ENCODE peak calls at places on chromosomes 16 and 17, in six cellular contexts. X, B, A, C, Y and K are unnamed samples.

GRCh38 chr17:45131616-45132301 is 556 bp downstream of the PLCD3 start:
- DNase-seq in X (no peak), B (no peak), A (peak), C (no peak), Y (peak), K (peak)

GRCh38 chr17:79988163-79988971 is 47.3 kb downstream of the TBC1D16 start:
- DNase-seq in X (peak), B (no peak), A (peak), C (no peak), Y (peak), K (peak)

GRCh38 chr16:60217787-60218186 is 1483.7 kb upstream of the GOT2 start:
- DNase-seq in X (no peak), B (no peak), A (no peak), C (no peak), Y (no peak), K (no peak)

GRCh38 chr16:12090162-12090552 is 113.6 kb downstream of the SNX29 start:
- DNase-seq in X (no peak), B (no peak), A (no peak), C (no peak), Y (no peak), K (no peak)

GRCh38 chr16:1002399-1003161 is 21.0 kb downstream of the SOX8 start:
- DNase-seq in X (peak), B (peak), A (peak), C (no peak), Y (peak), K (peak)

GRCh38 chr16:31215287-31216115 is 1.4 kb downstream of the PYDC1 start:
- DNase-seq in X (peak), B (no peak), A (peak), C (no peak), Y (peak), K (peak)

GRCh38 chr17:72139213-72139612 is 18.4 kb downstream of the SOX9 start:
- DNase-seq in X (no peak), B (no peak), A (no peak), C (no peak), Y (peak), K (peak)

GRCh38 chr17:79532107-79532790 is 78.6 kb downstream of the RBFOX3 start:
- DNase-seq in X (no peak), B (no peak), A (no peak), C (no peak), Y (no peak), K (no peak)

GRCh38 chr16:47490471-47490870 is 29.3 kb downstream of the PHKB start:
- DNase-seq in X (no peak), B (no peak), A (no peak), C (no peak), Y (no peak), K (no peak)

GRCh38 chr16:24729243-24729966 is at the start of gene TNRC6A:
- DNase-seq in X (peak), B (peak), A (peak), C (peak), Y (peak), K (peak)

GRCh38 chr16:4882633-4883285 is 35.5 kb downstream of the UBN1 start:
- DNase-seq in X (peak), B (no peak), A (no peak), C (no peak), Y (peak), K (peak)

GRCh38 chr16:19182487-19182886 is 14.4 kb downstream of the SYT17 start:
- DNase-seq in X (no peak), B (no peak), A (no peak), C (no peak), Y (no peak), K (no peak)

GRCh38 chr17:30234296-30234695 is 1.2 kb downstream of the SLC6A4 start:
- DNase-seq in X (no peak), B (no peak), A (no peak), C (no peak), Y (no peak), K (no peak)

GRCh38 chr17:78337244-78338109 is 22.4 kb downstream of the SOCS3 start:
- DNase-seq in X (peak), B (peak), A (peak), C (peak), Y (peak), K (peak)

GRCh38 chr17:68657166-68657940 is 56.2 kb upstream of the FAM20A start:
- DNase-seq in X (no peak), B (no peak), A (no peak), C (no peak), Y (no peak), K (no peak)

GRCh38 chr17:29143894-29144293 is 36.3 kb downstream of the MYO18A start:
- DNase-seq in X (peak), B (no peak), A (no peak), C (no peak), Y (no peak), K (peak)

GRCh38 chr17:79845601-79845949 is 6.3 kb upstream of the CBX4 start:
- DNase-seq in X (no peak), B (no peak), A (peak), C (no peak), Y (peak), K (no peak)

GRCh38 chr17:33580215-33580614 is 287.1 kb upstream of the ASIC2 start:
- DNase-seq in X (no peak), B (peak), A (no peak), C (no peak), Y (no peak), K (no peak)

GRCh38 chr16:3740186-3740585 is 22.9 kb upstream of the TRAP1 start:
- DNase-seq in X (no peak), B (no peak), A (no peak), C (no peak), Y (no peak), K (no peak)

GRCh38 chr16:21645261-21645721 is 7.1 kb downstream of the IGSF6 start:
- DNase-seq in X (no peak), B (peak), A (no peak), C (peak), Y (peak), K (no peak)

GRCh38 chr16:88527186-88527936 is 42.8 kb upstream of the ZC3H18 start:
- DNase-seq in X (peak), B (no peak), A (peak), C (peak), Y (peak), K (peak)

GRCh38 chr17:18182190-18182977 is 1.2 kb upstream of the ALKBH5 start:
- DNase-seq in X (no peak), B (no peak), A (peak), C (no peak), Y (peak), K (no peak)

GRCh38 chr16:901715-902601 is 68.8 kb downstream of the LMF1 start:
- DNase-seq in X (no peak), B (no peak), A (no peak), C (no peak), Y (no peak), K (no peak)

GRCh38 chr16:50526249-50526648 is 21.9 kb upstream of the NKD1 start:
- DNase-seq in X (no peak), B (no peak), A (no peak), C (no peak), Y (no peak), K (no peak)

GRCh38 chr17:46060461-46060860 is 61.4 kb downstream of the STH start:
- DNase-seq in X (no peak), B (no peak), A (no peak), C (no peak), Y (no peak), K (no peak)

GRCh38 chr17:19787733-19788357 is 39.7 kb upstream of the ALDH3A1 start:
- DNase-seq in X (no peak), B (no peak), A (no peak), C (no peak), Y (no peak), K (no peak)

GRCh38 chr16:20884240-20884556 is 16.0 kb downstream of the DCUN1D3 start:
- DNase-seq in X (peak), B (no peak), A (peak), C (no peak), Y (peak), K (peak)

GRCh38 chr17:48024149-48025039 is 13.2 kb downstream of the COPZ2 start:
- DNase-seq in X (no peak), B (no peak), A (peak), C (peak), Y (peak), K (peak)

GRCh38 chr16:48136547-48137360 is 19.0 kb downstream of the ABCC12 start:
- DNase-seq in X (no peak), B (no peak), A (no peak), C (no peak), Y (no peak), K (no peak)

GRCh38 chr17:77371117-77371887 is 230.5 kb downstream of the SEC14L1 start:
- DNase-seq in X (peak), B (no peak), A (no peak), C (no peak), Y (no peak), K (no peak)

GRCh38 chr17:45700171-45701090 is 83.7 kb upstream of the CRHR1 start:
- DNase-seq in X (no peak), B (no peak), A (no peak), C (no peak), Y (no peak), K (no peak)

GRCh38 chr17:6823011-6823442 is 8.5 kb downstream of the TEKT1 start:
- DNase-seq in X (no peak), B (no peak), A (no peak), C (no peak), Y (peak), K (peak)

GRCh38 chr17:27415090-27415795 is 41.0 kb upstream of the KSR1 start:
- DNase-seq in X (no peak), B (no peak), A (no peak), C (no peak), Y (no peak), K (no peak)

DNA sequence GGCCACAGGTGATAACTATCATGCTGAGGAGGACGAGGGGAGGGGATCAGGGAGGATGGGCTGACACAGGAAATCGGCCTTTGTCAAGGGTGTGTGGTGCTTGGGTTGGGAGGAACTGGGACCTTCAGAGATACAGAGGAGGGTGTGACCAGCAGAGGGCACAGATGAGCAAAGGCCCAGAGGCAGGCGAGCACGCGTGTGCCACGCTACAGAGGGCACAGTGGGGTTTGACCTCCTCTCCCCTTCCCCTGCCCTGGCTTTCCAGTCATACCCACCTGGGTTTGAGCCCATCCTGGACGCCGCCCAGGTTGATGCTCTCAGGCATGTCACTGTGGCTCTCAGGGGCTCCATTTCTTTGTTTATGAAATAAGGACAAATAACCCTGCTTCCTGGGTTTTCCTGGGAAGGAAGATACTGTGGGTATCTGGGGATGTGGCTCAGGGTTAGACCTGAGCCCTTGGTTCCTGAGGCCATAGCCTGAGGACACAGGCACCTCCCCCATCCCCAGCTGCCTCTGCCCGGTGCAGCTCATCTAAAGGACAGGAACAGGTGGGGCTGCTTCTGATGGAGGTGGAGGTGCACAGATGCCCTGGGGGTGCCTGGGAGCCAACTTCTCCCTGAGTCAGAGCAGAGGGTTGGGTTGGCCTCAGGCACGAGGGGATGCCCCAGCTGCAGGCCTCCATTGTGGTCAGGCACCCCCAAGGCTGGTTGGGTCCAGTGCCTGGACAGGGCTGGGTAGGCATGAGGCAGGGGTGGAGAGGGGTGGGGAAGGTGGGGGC is 51.8 kb downstream of the BEAN1 start:
- DNase-seq in X (peak), B (peak), A (peak), C (peak), Y (peak), K (peak)
- TF ChIP-seq CTCF in X (peak), B (peak), A (peak), C (peak), Y (peak), K (peak)

GRCh38 chr17:61970030-61970429 is 42.2 kb upstream of the INTS2 start:
- DNase-seq in X (no peak), B (no peak), A (no peak), C (no peak), Y (no peak), K (no peak)
- TF ChIP-seq CTCF in X (no peak), B (no peak), A (no peak), C (no peak), Y (no peak), K (no peak)

GRCh38 chr16:82754716-82755513 is 128.1 kb downstream of the CDH13 start:
- DNase-seq in X (no peak), B (no peak), A (no peak), C (no peak), Y (no peak), K (no peak)
- TF ChIP-seq CTCF in X (no peak), B (no peak), A (no peak), C (no peak), Y (no peak), K (no peak)

DNA sequence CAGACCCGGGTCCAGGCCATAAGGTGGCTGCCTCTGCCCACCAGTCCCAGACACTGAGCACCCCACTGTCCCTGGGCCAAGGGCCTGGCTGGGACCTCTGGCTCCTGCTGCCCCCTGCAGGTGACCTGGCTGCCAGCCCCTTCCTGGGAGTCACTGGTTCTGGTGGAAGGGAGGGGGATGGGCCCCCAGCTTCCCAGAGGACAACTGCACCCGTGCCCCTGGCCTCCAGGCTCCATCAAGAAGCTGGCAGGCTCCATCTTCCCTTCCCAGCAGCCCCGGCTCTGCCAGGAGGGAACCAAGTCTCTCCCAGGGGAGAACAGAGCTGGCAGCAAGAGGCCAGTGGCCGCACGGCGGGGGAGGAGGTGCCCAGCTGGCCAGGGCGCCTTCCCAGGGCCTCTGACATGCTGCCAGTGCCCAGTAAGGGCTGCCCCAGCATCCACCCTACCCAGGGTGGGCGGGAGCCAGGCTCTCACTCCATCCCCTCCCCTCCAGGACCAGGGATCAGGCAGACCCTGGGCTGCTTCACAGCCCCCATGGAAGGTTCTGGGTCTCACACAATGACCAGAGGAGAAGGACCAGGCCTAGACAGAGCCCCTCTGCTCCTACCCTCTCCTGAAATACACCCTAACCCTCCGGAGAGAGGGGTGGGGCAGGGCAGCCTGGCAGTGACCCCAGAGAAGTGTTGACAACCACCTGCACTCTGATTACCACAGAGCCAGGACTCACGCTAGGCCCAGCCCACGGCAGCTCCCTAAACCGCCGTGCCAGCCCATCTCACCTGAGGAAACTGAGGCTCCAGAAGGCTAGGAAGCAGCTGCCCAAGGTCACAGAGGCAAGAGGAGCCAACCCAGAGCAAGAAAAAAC is 3.6 kb downstream of the CLUH start:
- DNase-seq in X (no peak), B (no peak), A (peak), C (no peak), Y (no peak), K (no peak)
- TF ChIP-seq CTCF in X (peak), B (peak), A (peak), C (peak), Y (peak), K (peak)

GRCh38 chr17:75088465-75088895 is 726 bp downstream of the SLC16A5 start:
- DNase-seq in X (no peak), B (no peak), A (peak), C (no peak), Y (no peak), K (no peak)

GRCh38 chr17:75088902-75089417 is 1.2 kb downstream of the SLC16A5 start:
- DNase-seq in X (no peak), B (no peak), A (peak), C (no peak), Y (peak), K (peak)

GRCh38 chr17:75093543-75094158 is 5.9 kb downstream of the SLC16A5 start:
- DNase-seq in X (no peak), B (no peak), A (no peak), C (no peak), Y (no peak), K (no peak)

GRCh38 chr17:75091855-75092327 is 4.1 kb downstream of the SLC16A5 start:
- DNase-seq in X (no peak), B (no peak), A (peak), C (no peak), Y (no peak), K (no peak)

GRCh38 chr17:75090871-75091854 is 3.4 kb downstream of the SLC16A5 start:
- DNase-seq in X (no peak), B (no peak), A (peak), C (no peak), Y (no peak), K (no peak)
- TF ChIP-seq CTCF in X (no peak), B (no peak), A (no peak), C (no peak), Y (no peak), K (no peak)